ENCODE peak calls at places on chromosomes 4 and X, in four cellular contexts. L is IMR-90, N is kidney, W is right lobe of liver. F is an unnamed sample. For H3K36me3, the result is how much of the 10 kb centered on the place peaks cover.

GRCh38 chr4:16909245-16909644 is 10.8 kb upstream of the LDB2 start:
- DNase-seq in N (no peak), L (no peak), W (no peak), F (no peak)

GRCh38 chr4:5409980-5410618 is 298.3 kb downstream of the EVC2 start:
- DNase-seq in W (no peak), N (no peak), L (no peak), F (no peak)

GRCh38 chr4:13907255-13907751 is 279.8 kb upstream of the BOD1L1 start:
- DNase-seq in W (no peak), L (peak), N (no peak), F (peak)

GRCh38 chrX:67692246-67692645 is 148.4 kb downstream of the AR start:
- DNase-seq in L (peak), N (no peak), W (no peak), F (peak)

GRCh38 chr4:10123227-10124101 is 6.9 kb upstream of the WDR1 start:
- DNase-seq in L (peak), N (no peak), W (no peak), F (no peak)

GRCh38 chrX:13937370-13938052 is 92.2 kb downstream of the GEMIN8 start:
- DNase-seq in W (no peak), L (peak), N (no peak), F (no peak)

GRCh38 chr4:151948351-151949016 is 187.7 kb upstream of the GATB start:
- DNase-seq in L (peak), N (no peak), W (no peak), F (peak)

GRCh38 chr4:385934-386707 is 48.5 kb downstream of the ZNF141 start:
- DNase-seq in N (no peak), W (no peak), L (no peak), F (no peak)

GRCh38 chr4:5720157-5720850 is 9.3 kb downstream of the EVC start:
- DNase-seq in N (no peak), W (no peak), L (no peak), F (no peak)

GRCh38 chr4:175125410-175126068 is 207.4 kb downstream of the ADAM29 start:
- DNase-seq in N (no peak), W (no peak), L (no peak), F (no peak)

GRCh38 chr4:40665844-40666243 is 36.2 kb upstream of the RBM47 start:
- DNase-seq in N (no peak), W (no peak), L (no peak), F (no peak)

GRCh38 chr4:137514401-137515116 is 17.7 kb downstream of the PCDH18 start:
- DNase-seq in L (no peak), N (no peak), W (no peak), F (no peak)

GRCh38 chr4:140094701-140095420 is 59.1 kb downstream of the MAML3 start:
- DNase-seq in W (peak), L (peak), N (peak), F (no peak)

GRCh38 chrX:84046403-84046984 is 141.5 kb downstream of the RPS6KA6 start:
- DNase-seq in W (no peak), L (peak), N (no peak), F (no peak)

GRCh38 chr4:101418055-101418454 is 70.7 kb upstream of the PPP3CA start:
- DNase-seq in L (no peak), W (no peak), N (no peak), F (no peak)

GRCh38 chr4:157700898-157701694 is 471.7 kb downstream of the GASK1B start:
- DNase-seq in N (no peak), L (no peak), W (no peak), F (no peak)

GRCh38 chr4:118338981-118339765 is 13.6 kb downstream of the PRSS12 start:
- DNase-seq in L (peak), W (no peak), N (no peak), F (peak)

GRCh38 chrX:129953881-129954280 is 28.6 kb upstream of the BCORL1 start:
- DNase-seq in W (no peak), L (no peak), N (no peak), F (no peak)

GRCh38 chrX:129956145-129956544 is 26.3 kb upstream of the BCORL1 start:
- DNase-seq in L (no peak), W (no peak), N (no peak), F (no peak)

GRCh38 chrX:129955682-129956081 is 26.8 kb upstream of the BCORL1 start:
- DNase-seq in N (no peak), L (no peak), W (no peak), F (no peak)

GRCh38 chrX:129954804-129955203 is 27.6 kb upstream of the BCORL1 start:
- DNase-seq in N (no peak), W (peak), L (no peak), F (no peak)

GRCh38 chrX:129953334-129953648 is 29.1 kb upstream of the BCORL1 start:
- DNase-seq in L (no peak), N (no peak), W (no peak), F (no peak)
- H3K4me3 ChIP-seq in L (no peak), N (no peak), W (peak), F (no peak)

DNA sequence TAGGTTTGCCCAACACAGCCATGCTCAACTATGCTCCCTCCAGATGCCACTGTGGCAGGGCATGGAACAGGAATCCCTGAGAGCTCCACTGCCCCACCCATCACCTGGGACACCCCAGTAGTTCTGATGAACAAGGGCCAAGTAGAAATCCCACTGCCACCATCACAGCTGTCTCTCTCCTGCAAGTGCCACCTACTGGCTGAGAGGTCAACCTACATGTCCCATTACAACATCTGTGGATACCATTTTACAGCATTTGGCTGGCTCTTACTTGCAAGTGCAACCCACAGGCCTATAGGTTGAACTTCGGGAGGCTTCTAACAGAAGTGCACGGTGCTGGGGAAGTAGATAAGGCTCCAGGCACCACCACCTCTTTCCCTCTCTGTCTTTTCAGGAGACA is 142.5 kb downstream of the CXXC4 start:
- DNase-seq in W (no peak), L (no peak), N (no peak), F (no peak)
- TF ChIP-seq CTCF in W (peak), L (no peak), N (no peak), F (no peak)

GRCh38 chr4:53371843-53372521 is 5.5 kb upstream of the FIP1L1 start:
- DNase-seq in N (no peak), L (no peak), W (no peak), F (no peak)
- H3K36me3 ChIP-seq in N (under half), L (under half), W (under half), F (under half)

GRCh38 chr4:112521123-112522116 is 5.4 kb upstream of the NEUROG2 start:
- DNase-seq in N (no peak), L (no peak), W (no peak), F (no peak)
- H3K4me3 ChIP-seq in N (no peak), L (no peak), W (no peak), F (no peak)

GRCh38 chrX:40922307-40922706 is 162.9 kb upstream of the USP9X start:
- DNase-seq in N (no peak), L (peak), W (no peak), F (no peak)
- TF ChIP-seq CTCF in N (no peak), L (peak), W (no peak), F (peak)

GRCh38 chr4:109691411-109691920 is 11.8 kb downstream of the CASP6 start:
- DNase-seq in L (peak), N (no peak), W (no peak), F (no peak)
- H3K36me3 ChIP-seq in L (under half), N (under half), W (under half), F (under half)

DNA sequence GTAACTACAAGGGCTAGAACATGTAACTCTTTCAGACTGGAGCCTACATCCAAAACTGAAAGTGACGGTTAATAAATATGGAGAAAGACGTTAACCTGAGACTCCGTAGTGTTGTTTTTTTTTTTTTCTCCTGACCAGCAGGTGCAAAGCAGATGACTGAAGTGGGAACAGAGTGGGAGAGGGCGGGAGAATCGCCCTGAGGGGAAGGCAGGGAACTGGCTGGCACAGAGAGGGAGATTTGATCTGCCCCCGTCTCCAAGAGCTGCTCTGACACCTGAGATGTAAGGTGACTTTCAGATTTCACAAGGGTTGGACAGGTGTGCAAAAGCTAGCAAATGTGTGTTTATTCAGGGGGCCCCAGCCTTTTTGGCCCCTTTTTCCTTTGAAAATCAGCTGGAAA is 180.2 kb downstream of the PALLD start:
- DNase-seq in W (no peak), L (no peak), N (no peak), F (no peak)
- H3K4me3 ChIP-seq in W (no peak), L (no peak), N (no peak), F (no peak)

DNA sequence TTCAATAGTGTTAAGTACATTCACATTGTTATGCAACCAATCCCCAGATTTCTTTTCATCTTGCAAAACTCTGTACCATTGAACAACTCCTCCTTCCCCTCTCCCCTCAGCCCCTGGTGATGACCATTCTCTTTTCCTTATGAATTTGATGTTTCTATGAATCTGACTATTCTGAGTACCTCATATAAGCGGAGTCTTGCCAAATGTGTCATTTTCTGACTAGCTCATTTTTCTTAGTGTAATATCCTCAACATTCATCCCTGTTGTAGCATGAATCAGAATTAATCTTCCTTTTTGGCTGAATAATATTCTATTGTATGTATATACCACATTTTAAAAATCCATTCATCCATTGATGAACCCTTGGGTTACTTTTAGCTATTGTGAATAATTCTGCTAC is 34.0 kb downstream of the SMIM20 start:
- DNase-seq in L (no peak), N (no peak), W (no peak), F (no peak)
- TF ChIP-seq CTCF in L (no peak), N (no peak), W (no peak), F (no peak)

GRCh38 chrX:24231169-24231568 is 81.6 kb downstream of the ZFX start:
- DNase-seq in N (no peak), L (peak), W (no peak), F (peak)
- H3K36me3 ChIP-seq in N (under half), L (under half), W (under half), F (under half)

GRCh38 chr4:3387154-3387942 is 54.4 kb upstream of the HGFAC start:
- DNase-seq in N (peak), L (no peak), W (no peak), F (no peak)

GRCh38 chr4:3385719-3386440 is 55.9 kb upstream of the HGFAC start:
- DNase-seq in L (no peak), W (peak), N (peak), F (no peak)

GRCh38 chr4:3386486-3386885 is 55.3 kb upstream of the HGFAC start:
- DNase-seq in W (no peak), L (no peak), N (peak), F (no peak)

GRCh38 chr4:3384391-3384770 is 57.4 kb upstream of the HGFAC start:
- DNase-seq in L (no peak), N (no peak), W (peak), F (no peak)

DNA sequence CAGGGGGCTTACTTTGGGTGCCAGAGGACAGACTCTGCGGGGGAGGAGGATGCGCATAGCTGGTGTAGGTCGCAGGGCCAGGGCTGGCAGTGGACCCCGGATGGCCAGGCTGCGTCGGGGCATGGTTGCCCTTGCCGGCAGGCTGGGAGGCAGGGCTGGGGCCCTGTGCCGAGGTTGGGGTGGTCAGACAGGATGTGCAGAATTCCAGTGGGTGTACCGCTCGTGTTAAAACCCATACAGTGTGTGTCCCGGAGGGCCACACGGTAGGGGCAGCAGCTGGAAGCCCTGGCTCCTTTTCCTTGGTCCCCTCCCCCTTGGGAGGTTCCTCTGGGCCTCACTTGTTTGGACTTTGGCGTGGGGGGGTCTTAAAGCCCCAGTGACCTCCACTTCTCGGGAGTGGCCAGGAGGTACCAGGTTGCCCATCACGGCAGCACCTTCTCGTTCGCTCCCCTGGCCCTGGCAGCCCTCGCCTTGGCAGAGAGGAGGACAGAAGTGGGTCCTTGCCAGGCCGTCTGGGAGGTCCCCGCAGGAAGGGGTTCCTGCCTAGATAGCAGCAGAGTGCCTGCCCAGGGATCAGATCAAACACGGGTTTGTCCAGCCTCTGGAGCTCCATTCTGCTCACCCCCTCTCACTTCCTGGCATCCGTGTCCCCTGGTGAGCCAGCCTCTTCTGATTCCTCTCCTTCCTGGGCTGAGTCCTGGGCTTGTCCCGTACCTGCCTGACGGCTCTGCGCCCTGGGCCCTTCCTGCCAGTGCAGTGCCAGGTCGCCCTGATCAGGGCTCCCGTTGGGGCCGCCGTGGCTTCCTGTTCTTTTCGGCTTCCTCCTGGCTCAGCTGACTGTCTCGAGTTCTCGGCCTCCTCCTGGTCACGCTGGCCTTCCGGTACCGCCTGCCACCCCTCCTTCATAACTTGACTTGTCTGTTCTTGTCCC is 56.7 kb upstream of the HGFAC start:
- DNase-seq in N (peak), L (no peak), W (peak), F (no peak)
- H3K4me3 ChIP-seq in N (peak), L (no peak), W (peak), F (no peak)

F was measured in BJ.